ENCODE peak calls at places on chromosome 21, in nine cellular contexts. T is uterus, H is left ventricle myocardium inferior, O is psoas muscle, Z is lower lobe of right lung, G is colonic mucosa, D is DND-41, U is AG04450, F is breast epithelium. R is an unnamed sample.
A peak's percentile ranks its signal among the peaks of the same experiment; 100 is the strongest.

GRCh38 chr21:10521091-10521598 is at the start of gene TPTE:
- DNase-seq in T (no peak), H (no peak), O (no peak), Z (peak; percentile 45), G (no peak), D (no peak), U (no peak), F (no peak), R (peak; percentile 62)

GRCh38 chr21:27301216-27301615 is 334.3 kb upstream of the ADAMTS5 start:
- DNase-seq in T (no peak), H (no peak), O (no peak), Z (no peak), G (no peak), D (no peak), U (peak; percentile 36), F (no peak), R (no peak)

GRCh38 chr21:37530901-37531351 is 164.4 kb downstream of the DYRK1A start:
- DNase-seq in T (no peak), H (no peak), O (no peak), Z (no peak), G (no peak), D (no peak), U (no peak), F (no peak), R (no peak)

GRCh38 chr21:26469789-26470188 is 103.3 kb downstream of the CYYR1 start:
- DNase-seq in T (peak; percentile 28), H (no peak), O (no peak), Z (no peak), G (no peak), D (no peak), U (no peak), F (no peak), R (no peak)

GRCh38 chr21:36164427-36164784 is 7.8 kb downstream of the DOP1B start:
- DNase-seq in T (no peak), H (no peak), O (no peak), Z (no peak), G (peak; percentile 73), D (no peak), U (no peak), F (no peak), R (no peak)

GRCh38 chr21:16117851-16118592 is 388.2 kb downstream of the USP25 start:
- DNase-seq in T (no peak), H (no peak), O (no peak), Z (no peak), G (no peak), D (no peak), U (peak; percentile 71), F (no peak), R (no peak)

GRCh38 chr21:40841524-40842196 is 5.3 kb downstream of the DSCAM start:
- DNase-seq in T (no peak), H (peak; percentile 33), O (no peak), Z (peak; percentile 65), G (no peak), D (no peak), U (no peak), F (peak; percentile 32), R (no peak)

GRCh38 chr21:29870814-29871213 is 69.0 kb downstream of the GRIK1 start:
- DNase-seq in T (no peak), H (no peak), O (no peak), Z (no peak), G (no peak), D (no peak), U (no peak), F (no peak), R (no peak)

GRCh38 chr21:27419153-27419552 is 452.3 kb upstream of the ADAMTS5 start:
- DNase-seq in T (no peak), H (no peak), O (no peak), Z (no peak), G (no peak), D (no peak), U (no peak), F (no peak), R (no peak)

GRCh38 chr21:18801468-18801867 is 397.9 kb upstream of the TMPRSS15 start:
- DNase-seq in T (no peak), H (no peak), O (no peak), Z (no peak), G (no peak), D (no peak), U (no peak), F (no peak), R (no peak)

GRCh38 chr21:36209626-36210171 is 53.1 kb downstream of the DOP1B start:
- DNase-seq in T (no peak), H (no peak), O (no peak), Z (peak; percentile 52), G (peak; percentile 71), D (peak; percentile 31), U (peak; percentile 56), F (no peak), R (no peak)

GRCh38 chr21:16020878-16021277 is 291.1 kb downstream of the USP25 start:
- DNase-seq in T (no peak), H (no peak), O (no peak), Z (no peak), G (no peak), D (no peak), U (no peak), F (no peak), R (no peak)

GRCh38 chr21:16192900-16193299 is 463.1 kb downstream of the USP25 start:
- DNase-seq in T (no peak), H (no peak), O (no peak), Z (no peak), G (no peak), D (no peak), U (no peak), F (no peak), R (no peak)

GRCh38 chr21:29237110-29238051 is 61.3 kb upstream of the BACH1 start:
- DNase-seq in T (peak; percentile 22), H (peak; percentile 18), O (peak; percentile 18), Z (no peak), G (no peak), D (no peak), U (no peak), F (peak; percentile 65), R (no peak)

GRCh38 chr21:42527489-42528158 is 14.0 kb downstream of the SLC37A1 start:
- DNase-seq in T (no peak), H (no peak), O (no peak), Z (no peak), G (no peak), D (peak; percentile 82), U (no peak), F (no peak), R (peak; percentile 61)
- H3K27ac ChIP-seq in T (peak overlapping the region; percentile 67), H (peak overlapping the region; percentile 71), O (peak overlapping the region; percentile 88), Z (peak overlapping the region; percentile 75), G (peak overlapping the region; percentile 82), D (peak overlapping the region; percentile 66), U (peak overlapping the region; percentile 11), F (peak overlapping the region; percentile 84), R (peak overlapping the region; percentile 72)

GRCh38 chr21:42069327-42069726 is 1.8 kb upstream of the UMODL1 start:
- DNase-seq in T (no peak), H (no peak), O (no peak), Z (no peak), G (no peak), D (no peak), U (no peak), F (no peak), R (no peak)

GRCh38 chr21:42075686-42076471 is 4.8 kb downstream of the UMODL1 start:
- DNase-seq in T (no peak), H (no peak), O (no peak), Z (no peak), G (no peak), D (no peak), U (no peak), F (no peak), R (no peak)

GRCh38 chr21:42071146-42071737 is at the start of gene UMODL1:
- DNase-seq in T (no peak), H (no peak), O (no peak), Z (no peak), G (no peak), D (no peak), U (no peak), F (no peak), R (no peak)

GRCh38 chr21:42068592-42068991 is 2.5 kb upstream of the UMODL1 start:
- DNase-seq in T (no peak), H (no peak), O (no peak), Z (no peak), G (no peak), D (no peak), U (no peak), F (no peak), R (no peak)

GRCh38 chr21:42073140-42074099 is 2.3 kb downstream of the UMODL1 start:
- DNase-seq in T (no peak), H (no peak), O (no peak), Z (no peak), G (no peak), D (no peak), U (no peak), F (no peak), R (no peak)
- TF ChIP-seq CTCF in T (no peak), H (no peak), O (no peak), Z (no peak), G (no peak), D (no peak), U (peak; percentile 2), F (no peak), R (no peak)

DNA sequence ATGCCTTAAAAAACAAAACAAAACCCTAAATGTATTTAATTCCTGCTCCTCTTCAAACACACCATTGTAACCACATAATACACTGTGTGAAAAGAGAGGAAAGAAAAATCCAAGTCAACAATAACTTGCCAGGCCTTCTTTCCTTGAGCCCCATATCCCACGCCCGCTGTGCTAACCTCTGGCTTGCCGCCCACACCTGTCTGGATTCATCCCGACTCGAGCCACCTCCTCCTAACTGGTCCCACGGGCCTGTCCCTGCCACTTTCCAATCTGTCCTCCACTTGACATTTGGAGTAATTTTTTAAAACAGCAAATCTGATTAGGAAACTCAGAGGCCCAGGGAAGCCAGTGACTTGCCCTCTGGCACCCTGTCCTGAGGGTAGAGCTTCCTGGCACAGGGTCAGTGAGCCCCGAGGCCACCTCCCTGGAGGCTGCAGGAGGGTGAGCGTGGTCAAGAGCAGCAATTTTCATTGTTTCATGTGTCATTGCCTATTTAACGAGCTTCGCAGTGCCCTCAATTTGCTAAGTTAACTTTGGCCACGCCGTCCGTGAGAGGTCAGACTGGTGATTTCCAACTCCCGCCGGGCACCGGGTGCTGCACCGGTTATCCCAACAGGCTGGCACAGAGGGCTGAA is 54.1 kb downstream of the B3GALT5 start:
- DNase-seq in T (no peak), H (no peak), O (no peak), Z (no peak), G (peak; percentile 31), D (no peak), U (no peak), F (peak; percentile 42), R (peak; percentile 41)
- H3K27ac ChIP-seq in T (no peak overlapping the region), H (no peak overlapping the region), O (no peak overlapping the region), Z (no peak overlapping the region), G (no peak overlapping the region), D (no peak overlapping the region), U (no peak overlapping the region), F (no peak overlapping the region), R (no peak overlapping the region)

DNA sequence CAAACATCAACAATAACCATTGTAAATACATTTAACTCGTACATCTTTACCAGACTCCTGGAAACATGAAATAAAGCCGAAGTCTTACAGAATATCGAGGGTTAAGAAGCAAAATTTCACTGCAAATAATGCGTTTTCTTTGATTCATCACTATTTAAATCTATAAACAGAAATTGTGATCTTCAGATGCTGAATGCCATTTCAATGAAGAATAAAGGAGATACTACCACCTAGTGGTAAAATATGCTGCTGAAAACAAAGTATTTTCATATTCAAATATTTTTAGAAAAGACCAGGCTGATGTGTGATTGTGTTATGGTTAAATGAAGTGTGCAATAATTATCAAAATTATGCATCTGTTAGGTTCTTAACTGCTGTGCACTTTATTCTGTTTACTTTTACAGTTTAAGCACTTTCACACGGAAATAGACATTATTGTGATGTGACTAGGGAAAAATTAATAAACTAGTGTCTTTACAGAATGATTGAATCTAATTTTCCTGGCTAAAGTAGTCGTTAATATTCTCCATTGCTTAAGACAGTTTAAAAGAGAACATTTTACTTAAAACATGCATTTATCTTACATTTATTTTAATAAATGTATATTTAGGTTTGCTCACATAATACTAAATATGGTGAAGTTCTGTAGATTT is 1093.1 kb downstream of the MRPL39 start:
- DNase-seq in T (no peak), H (no peak), O (no peak), Z (no peak), G (no peak), D (no peak), U (no peak), F (no peak), R (no peak)
- TF ChIP-seq CTCF in T (no peak), H (peak; percentile 62), O (peak; percentile 23), Z (peak; percentile 50), G (no peak), D (peak; percentile 64), U (peak; percentile 69), F (no peak), R (no peak)